ENCODE peak calls at places on chromosomes 3 and 15, in nine cellular contexts. D is cardiac muscle cell; C is colonic mucosa; V is lower lobe of right lung; Y is activated CD8-positive, alpha-beta T cell treated with anti-CD3 and anti-CD28 coated beads for 36 hours; J is right lobe of liver; U is MM.1S; O is BJ; K is WERI-Rb-1. X is an unnamed sample.
A peak's percentile ranks its signal among the peaks of the same experiment; 100 is the strongest.

GRCh38 chr3:73733796-73734195 is 109.1 kb upstream of the PDZRN3 start:
- DNase-seq in V (no peak), O (no peak), D (no peak), C (no peak), Y (no peak), J (no peak), U (peak; percentile 59), K (no peak), X (no peak)

GRCh38 chr3:43016513-43016865 is 37.4 kb downstream of the GASK1A start:
- DNase-seq in C (no peak), V (no peak), O (no peak), U (no peak), J (no peak), K (no peak), D (no peak), Y (no peak), X (no peak)

GRCh38 chr3:127182446-127182845 is 10.5 kb upstream of the PRR23E start:
- DNase-seq in U (no peak), Y (no peak), C (no peak), K (no peak), D (no peak), J (no peak), V (no peak), O (no peak), X (peak; percentile 27)

GRCh38 chr3:105611304-105612192 is 244.8 kb downstream of the ALCAM start:
- DNase-seq in D (no peak), V (no peak), C (peak; percentile 54), J (no peak), U (no peak), Y (no peak), K (no peak), O (no peak), X (no peak)

GRCh38 chr3:43995078-43995928 is 246.4 kb upstream of the TOPAZ1 start:
- DNase-seq in C (no peak), J (no peak), Y (peak; percentile 55), V (peak; percentile 44), D (peak; percentile 41), K (peak; percentile 42), O (no peak), U (peak; percentile 51), X (peak; percentile 70)

GRCh38 chr3:112351823-112352222 is 18.9 kb downstream of the CD200 start:
- DNase-seq in C (no peak), D (no peak), Y (no peak), O (no peak), J (no peak), U (no peak), K (no peak), V (no peak), X (no peak)

GRCh38 chr15:69451951-69452701 is 492 bp upstream of the RPLP1 start:
- DNase-seq in J (no peak), K (peak; percentile 25), O (no peak), V (peak; percentile 63), C (no peak), U (peak; percentile 54), D (no peak), Y (peak; percentile 48), X (no peak)

GRCh38 chr3:178850452-178851166 is 221.0 kb downstream of the ZMAT3 start:
- DNase-seq in U (no peak), K (no peak), J (no peak), D (no peak), O (no peak), Y (no peak), C (no peak), V (no peak), X (no peak)

GRCh38 chr3:30059240-30059639 is 547.2 kb upstream of the TGFBR2 start:
- DNase-seq in O (no peak), Y (no peak), J (no peak), D (no peak), U (no peak), C (no peak), K (no peak), V (no peak), X (no peak)

GRCh38 chr15:78024141-78024567 is 53.4 kb downstream of the TBC1D2B start:
- DNase-seq in O (no peak), C (no peak), D (no peak), V (no peak), Y (no peak), K (no peak), U (no peak), J (no peak), X (no peak)

GRCh38 chr3:160622263-160623045 is 54.5 kb upstream of the ARL14 start:
- DNase-seq in K (no peak), Y (no peak), U (no peak), D (no peak), V (no peak), J (no peak), O (no peak), C (no peak), X (no peak)

GRCh38 chr3:105906834-105907233 is 38.0 kb upstream of the CBLB start:
- DNase-seq in C (no peak), J (no peak), Y (no peak), D (no peak), K (no peak), V (no peak), O (peak; percentile 28), U (no peak), X (no peak)

GRCh38 chr3:19348929-19349564 is 200.7 kb downstream of the KCNH8 start:
- DNase-seq in O (no peak), U (peak; percentile 40), Y (peak; percentile 6), D (peak; percentile 50), V (no peak), K (no peak), C (peak; percentile 18), J (no peak), X (no peak)

GRCh38 chr15:98169551-98169950 is 209.0 kb downstream of the ARRDC4 start:
- DNase-seq in J (no peak), Y (no peak), U (no peak), C (no peak), V (no peak), O (no peak), D (no peak), K (no peak), X (no peak)

GRCh38 chr3:27646891-27647290 is 75.2 kb downstream of the EOMES start:
- DNase-seq in D (no peak), V (no peak), J (no peak), Y (no peak), K (no peak), C (no peak), O (no peak), U (no peak), X (no peak)

GRCh38 chr15:39976291-39977274 is 42.7 kb downstream of the EIF2AK4 start:
- DNase-seq in D (peak; percentile 50), Y (no peak), U (no peak), K (peak; percentile 79), V (peak; percentile 59), C (peak; percentile 62), J (peak; percentile 85), O (no peak), X (no peak)

GRCh38 chr3:79874646-79875045 is 106.8 kb upstream of the ROBO1 start:
- DNase-seq in O (no peak), D (peak; percentile 28), U (no peak), V (no peak), J (no peak), K (no peak), C (no peak), Y (no peak), X (no peak)

GRCh38 chr15:64247906-64248541 is 85.2 kb upstream of the PPIB start:
- DNase-seq in U (no peak), Y (peak; percentile 45), J (no peak), K (no peak), D (no peak), O (peak; percentile 85), V (no peak), C (peak; percentile 41), X (peak; percentile 54)

GRCh38 chr3:102302020-102302419 is 132.8 kb upstream of the ZPLD1 start:
- DNase-seq in V (no peak), Y (no peak), U (no peak), C (no peak), K (no peak), J (no peak), D (no peak), O (no peak), X (no peak)

GRCh38 chr15:93035953-93036810 is 52.8 kb downstream of the RGMA start:
- DNase-seq in Y (peak; percentile 74), J (peak; percentile 33), O (no peak), U (peak; percentile 56), K (peak; percentile 64), D (peak; percentile 61), C (no peak), V (peak; percentile 45), X (peak; percentile 86)

GRCh38 chr3:190972840-190973270 is 110.4 kb upstream of the GMNC start:
- DNase-seq in V (no peak), K (no peak), D (no peak), J (no peak), C (no peak), U (no peak), O (no peak), Y (no peak), X (no peak)

GRCh38 chr3:112635674-112636073 is 5.3 kb downstream of the CCDC80 start:
- DNase-seq in Y (no peak), O (peak; percentile 82), U (no peak), J (no peak), C (peak; percentile 30), V (no peak), D (peak; percentile 39), K (no peak), X (no peak)

DNA sequence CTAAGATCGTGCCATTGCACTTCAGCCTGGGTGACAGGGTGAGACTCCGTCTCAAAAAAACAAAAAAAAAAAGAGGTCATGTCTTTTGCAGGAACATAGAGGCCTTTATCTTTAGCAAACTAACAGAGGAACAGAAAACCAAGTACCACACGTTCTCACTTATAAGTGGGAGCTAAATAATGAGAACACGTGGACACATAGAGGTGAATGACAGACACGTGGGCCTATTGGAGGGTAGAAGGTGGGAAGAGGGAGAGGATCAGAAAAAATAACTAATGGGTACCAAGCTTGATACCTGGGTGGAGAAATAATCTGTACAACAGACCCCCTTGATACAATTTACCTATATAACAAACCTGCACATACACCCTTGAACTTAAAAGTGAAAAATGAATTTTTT is 401.4 kb upstream of the NAALADL2 start:
- DNase-seq in K (no peak), J (no peak), V (no peak), Y (no peak), D (no peak), C (no peak), U (no peak), O (no peak), X (no peak)
- TF ChIP-seq CTCF in K (no peak), J (no peak), V (no peak), Y (no peak), D (no peak), C (no peak), U (no peak), O (no peak), X (no peak)

GRCh38 chr3:129587061-129587460 is 19.4 kb downstream of the PLXND1 start:
- DNase-seq in U (no peak), C (no peak), V (no peak), D (no peak), J (no peak), O (no peak), K (no peak), Y (no peak), X (no peak)
- TF ChIP-seq CTCF in U (no peak), C (no peak), V (no peak), D (no peak), J (no peak), O (no peak), K (no peak), Y (no peak), X (no peak)

GRCh38 chr3:70621451-70621850 is 309.0 kb upstream of the MDFIC2 start:
- DNase-seq in D (no peak), J (no peak), Y (peak; percentile 26), U (no peak), C (no peak), O (no peak), V (no peak), K (no peak), X (no peak)
- TF ChIP-seq CTCF in D (no peak), J (no peak), Y (no peak), U (no peak), C (no peak), O (no peak), V (no peak), K (no peak), X (no peak)

GRCh38 chr15:29935296-29936020 is 113.2 kb upstream of the TJP1 start:
- DNase-seq in D (no peak), O (no peak), J (no peak), Y (no peak), V (no peak), U (no peak), C (peak; percentile 48), K (no peak), X (no peak)
- TF ChIP-seq CTCF in D (no peak), O (no peak), J (peak; percentile 2), Y (no peak), V (peak; percentile 18), U (peak; percentile 29), C (peak; percentile 41), K (peak; percentile 29), X (no peak)

X was measured in GM13976.